ENCODE peak calls at places on chromosomes 2 and 18, in nine cellular contexts. One of them, this sample, is unnamed.

GRCh38 chr18:68796936-68797690 is 767 bp upstream of the CCDC102B start:
- DNase-seq in NB4: peak
- DNase-seq in sigmoid colon: no peak
- DNase-seq in transverse colon: no peak
- DNase-seq in spleen: no peak
- DNase-seq in tibial nerve: no peak
- DNase-seq in lower leg skin: no peak
- DNase-seq in body of pancreas: no peak
- DNase-seq in erythroblast: no peak
- DNase-seq in this sample: no peak

GRCh38 chr2:108594132-108594981 is 60.1 kb downstream of the LIMS1 start:
- DNase-seq in NB4: peak
- DNase-seq in sigmoid colon: no peak
- DNase-seq in transverse colon: no peak
- DNase-seq in spleen: no peak
- DNase-seq in tibial nerve: no peak
- DNase-seq in lower leg skin: no peak
- DNase-seq in body of pancreas: no peak
- DNase-seq in erythroblast: no peak
- DNase-seq in this sample: no peak

GRCh38 chr2:165016772-165017411 is 61.6 kb upstream of the SLC38A11 start:
- DNase-seq in NB4: peak
- DNase-seq in sigmoid colon: no peak
- DNase-seq in transverse colon: no peak
- DNase-seq in spleen: no peak
- DNase-seq in tibial nerve: no peak
- DNase-seq in lower leg skin: no peak
- DNase-seq in body of pancreas: peak
- DNase-seq in erythroblast: peak
- DNase-seq in this sample: no peak

GRCh38 chr2:45332094-45332493 is 279.0 kb downstream of the SRBD1 start:
- DNase-seq in NB4: peak
- DNase-seq in sigmoid colon: no peak
- DNase-seq in transverse colon: no peak
- DNase-seq in spleen: no peak
- DNase-seq in tibial nerve: no peak
- DNase-seq in lower leg skin: no peak
- DNase-seq in body of pancreas: no peak
- DNase-seq in erythroblast: no peak
- DNase-seq in this sample: no peak

GRCh38 chr2:176251928-176252327 is 17.3 kb upstream of the MTX2 start:
- DNase-seq in NB4: peak
- DNase-seq in sigmoid colon: no peak
- DNase-seq in transverse colon: no peak
- DNase-seq in spleen: no peak
- DNase-seq in tibial nerve: no peak
- DNase-seq in lower leg skin: no peak
- DNase-seq in body of pancreas: no peak
- DNase-seq in erythroblast: no peak
- DNase-seq in this sample: no peak

GRCh38 chr2:225177098-225177497 is 134.8 kb upstream of the DOCK10 start:
- DNase-seq in NB4: no peak
- DNase-seq in sigmoid colon: no peak
- DNase-seq in transverse colon: no peak
- DNase-seq in spleen: no peak
- DNase-seq in tibial nerve: no peak
- DNase-seq in lower leg skin: no peak
- DNase-seq in body of pancreas: no peak
- DNase-seq in erythroblast: no peak
- DNase-seq in this sample: no peak

GRCh38 chr2:100978582-100979051 is 23.5 kb upstream of the RPL31 start:
- DNase-seq in NB4: no peak
- DNase-seq in sigmoid colon: peak
- DNase-seq in transverse colon: peak
- DNase-seq in spleen: no peak
- DNase-seq in tibial nerve: no peak
- DNase-seq in lower leg skin: no peak
- DNase-seq in body of pancreas: no peak
- DNase-seq in erythroblast: no peak
- DNase-seq in this sample: no peak

GRCh38 chr2:221530653-221531037 is 41.5 kb downstream of the EPHA4 start:
- DNase-seq in NB4: no peak
- DNase-seq in sigmoid colon: no peak
- DNase-seq in transverse colon: no peak
- DNase-seq in spleen: no peak
- DNase-seq in tibial nerve: no peak
- DNase-seq in lower leg skin: no peak
- DNase-seq in body of pancreas: no peak
- DNase-seq in erythroblast: no peak
- DNase-seq in this sample: no peak

GRCh38 chr2:102141011-102141914 is 1.3 kb upstream of the IL1R1 start:
- DNase-seq in NB4: no peak
- DNase-seq in sigmoid colon: no peak
- DNase-seq in transverse colon: no peak
- DNase-seq in spleen: no peak
- DNase-seq in tibial nerve: no peak
- DNase-seq in lower leg skin: peak
- DNase-seq in body of pancreas: no peak
- DNase-seq in erythroblast: no peak
- DNase-seq in this sample: no peak

GRCh38 chr2:192161670-192162290 is 33.0 kb downstream of the TMEFF2 start:
- DNase-seq in NB4: no peak
- DNase-seq in sigmoid colon: no peak
- DNase-seq in transverse colon: no peak
- DNase-seq in spleen: no peak
- DNase-seq in tibial nerve: no peak
- DNase-seq in lower leg skin: no peak
- DNase-seq in body of pancreas: no peak
- DNase-seq in erythroblast: no peak
- DNase-seq in this sample: no peak

GRCh38 chr2:238122287-238123217 is 15.9 kb upstream of the KLHL30 start:
- DNase-seq in NB4: no peak
- DNase-seq in sigmoid colon: no peak
- DNase-seq in transverse colon: no peak
- DNase-seq in spleen: peak
- DNase-seq in tibial nerve: no peak
- DNase-seq in lower leg skin: no peak
- DNase-seq in body of pancreas: no peak
- DNase-seq in erythroblast: no peak
- DNase-seq in this sample: peak

GRCh38 chr18:59870623-59871130 is 29.1 kb upstream of the PMAIP1 start:
- DNase-seq in NB4: no peak
- DNase-seq in sigmoid colon: no peak
- DNase-seq in transverse colon: no peak
- DNase-seq in spleen: no peak
- DNase-seq in tibial nerve: no peak
- DNase-seq in lower leg skin: no peak
- DNase-seq in body of pancreas: no peak
- DNase-seq in erythroblast: no peak
- DNase-seq in this sample: no peak

GRCh38 chr2:173652731-173653426 is 298.2 kb downstream of the CDCA7 start:
- DNase-seq in NB4: no peak
- DNase-seq in sigmoid colon: no peak
- DNase-seq in transverse colon: no peak
- DNase-seq in spleen: no peak
- DNase-seq in tibial nerve: no peak
- DNase-seq in lower leg skin: peak
- DNase-seq in body of pancreas: no peak
- DNase-seq in erythroblast: no peak
- DNase-seq in this sample: no peak

GRCh38 chr2:236718207-236718992 is 148.8 kb downstream of the ACKR3 start:
- DNase-seq in NB4: no peak
- DNase-seq in sigmoid colon: no peak
- DNase-seq in transverse colon: no peak
- DNase-seq in spleen: no peak
- DNase-seq in tibial nerve: no peak
- DNase-seq in lower leg skin: no peak
- DNase-seq in body of pancreas: no peak
- DNase-seq in erythroblast: no peak
- DNase-seq in this sample: no peak

GRCh38 chr2:42568431-42569115 is at the start of gene MTA3:
- DNase-seq in NB4: peak
- DNase-seq in sigmoid colon: peak
- DNase-seq in transverse colon: peak
- DNase-seq in spleen: peak
- DNase-seq in tibial nerve: peak
- DNase-seq in lower leg skin: peak
- DNase-seq in body of pancreas: peak
- DNase-seq in erythroblast: peak
- DNase-seq in this sample: peak

GRCh38 chr2:152432206-152432653 is 97.3 kb downstream of the FMNL2 start:
- DNase-seq in NB4: peak
- DNase-seq in sigmoid colon: no peak
- DNase-seq in transverse colon: no peak
- DNase-seq in spleen: no peak
- DNase-seq in tibial nerve: no peak
- DNase-seq in lower leg skin: peak
- DNase-seq in body of pancreas: no peak
- DNase-seq in erythroblast: no peak
- DNase-seq in this sample: no peak

GRCh38 chr2:206971805-206972204 is 32.5 kb downstream of the CPO start:
- DNase-seq in NB4: peak
- DNase-seq in sigmoid colon: peak
- DNase-seq in transverse colon: peak
- DNase-seq in spleen: no peak
- DNase-seq in tibial nerve: peak
- DNase-seq in lower leg skin: peak
- DNase-seq in body of pancreas: no peak
- DNase-seq in erythroblast: no peak
- DNase-seq in this sample: peak

GRCh38 chr2:177692828-177693269 is 300.3 kb downstream of the AGPS start:
- DNase-seq in NB4: peak
- DNase-seq in sigmoid colon: no peak
- DNase-seq in transverse colon: no peak
- DNase-seq in spleen: no peak
- DNase-seq in tibial nerve: no peak
- DNase-seq in lower leg skin: no peak
- DNase-seq in body of pancreas: no peak
- DNase-seq in erythroblast: no peak
- DNase-seq in this sample: no peak

GRCh38 chr18:8787764-8788163 is 82.4 kb downstream of the MTCL1 start:
- DNase-seq in NB4: no peak
- DNase-seq in sigmoid colon: no peak
- DNase-seq in transverse colon: no peak
- DNase-seq in spleen: no peak
- DNase-seq in tibial nerve: no peak
- DNase-seq in lower leg skin: no peak
- DNase-seq in body of pancreas: no peak
- DNase-seq in erythroblast: no peak
- DNase-seq in this sample: no peak

DNA sequence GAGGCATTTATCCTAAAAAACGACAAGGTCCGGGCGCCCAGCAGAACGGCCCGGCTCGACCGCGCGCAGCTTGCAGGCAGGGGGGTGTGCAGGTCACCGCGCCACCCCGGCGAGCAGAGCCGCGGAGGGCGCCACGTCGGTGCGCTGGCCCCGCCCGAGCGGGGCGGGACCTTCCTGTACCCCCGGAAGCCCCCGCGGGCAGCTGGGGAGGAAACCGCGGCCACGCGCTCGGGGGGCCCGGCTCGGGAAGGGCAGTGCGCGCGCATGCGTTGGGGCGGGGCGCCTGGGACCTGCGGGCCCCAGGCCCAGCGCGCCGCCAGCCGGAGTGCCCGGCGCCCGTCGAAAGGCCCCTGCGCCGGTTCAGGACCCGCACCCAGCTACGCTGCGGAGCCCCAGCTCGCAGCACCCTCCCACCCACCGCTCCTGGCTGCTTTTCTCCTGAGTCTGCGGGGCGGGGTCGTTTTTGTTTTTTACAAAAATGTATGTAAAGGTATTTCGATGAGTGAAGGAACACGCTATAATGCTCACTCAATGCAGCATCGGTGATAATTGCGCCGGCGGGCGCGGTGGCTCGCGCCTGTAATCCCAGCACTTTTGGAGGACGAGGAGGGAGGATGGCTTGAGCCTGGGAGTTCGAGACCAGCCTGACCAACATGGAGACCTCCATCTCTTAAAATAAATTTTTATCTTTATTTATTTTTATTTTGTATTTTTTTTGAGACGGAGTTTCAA is 47.7 kb upstream of the POMC start:
- DNase-seq in NB4: peak
- DNase-seq in sigmoid colon: peak
- DNase-seq in transverse colon: peak
- DNase-seq in spleen: peak
- DNase-seq in tibial nerve: peak
- DNase-seq in lower leg skin: peak
- DNase-seq in body of pancreas: peak
- DNase-seq in erythroblast: peak
- DNase-seq in this sample: peak
- TF ChIP-seq POLR2A in NB4: no peak
- TF ChIP-seq POLR2A in sigmoid colon: no peak
- TF ChIP-seq POLR2A in transverse colon: no peak
- TF ChIP-seq POLR2A in spleen: no peak
- TF ChIP-seq POLR2A in tibial nerve: no peak
- TF ChIP-seq POLR2A in lower leg skin: no peak
- TF ChIP-seq POLR2A in body of pancreas: peak
- TF ChIP-seq POLR2A in erythroblast: peak
- TF ChIP-seq POLR2A in this sample: peak

GRCh38 chr2:28753043-28753683 is 1.5 kb downstream of the PPP1CB start:
- DNase-seq in NB4: peak
- DNase-seq in sigmoid colon: peak
- DNase-seq in transverse colon: peak
- DNase-seq in spleen: peak
- DNase-seq in tibial nerve: peak
- DNase-seq in lower leg skin: peak
- DNase-seq in body of pancreas: peak
- DNase-seq in erythroblast: peak
- DNase-seq in this sample: peak
- TF ChIP-seq POLR2A in NB4: no peak
- TF ChIP-seq POLR2A in sigmoid colon: peak
- TF ChIP-seq POLR2A in transverse colon: peak
- TF ChIP-seq POLR2A in spleen: no peak
- TF ChIP-seq POLR2A in tibial nerve: peak
- TF ChIP-seq POLR2A in lower leg skin: no peak
- TF ChIP-seq POLR2A in body of pancreas: peak
- TF ChIP-seq POLR2A in erythroblast: no peak
- TF ChIP-seq POLR2A in this sample: no peak

GRCh38 chr2:112304298-112304941 is 29.0 kb downstream of the ZC3H6 start:
- DNase-seq in NB4: no peak
- DNase-seq in sigmoid colon: no peak
- DNase-seq in transverse colon: no peak
- DNase-seq in spleen: no peak
- DNase-seq in tibial nerve: no peak
- DNase-seq in lower leg skin: no peak
- DNase-seq in body of pancreas: no peak
- DNase-seq in erythroblast: no peak
- DNase-seq in this sample: no peak
- TF ChIP-seq POLR2A in NB4: no peak
- TF ChIP-seq POLR2A in sigmoid colon: no peak
- TF ChIP-seq POLR2A in transverse colon: no peak
- TF ChIP-seq POLR2A in spleen: no peak
- TF ChIP-seq POLR2A in tibial nerve: no peak
- TF ChIP-seq POLR2A in lower leg skin: no peak
- TF ChIP-seq POLR2A in body of pancreas: no peak
- TF ChIP-seq POLR2A in erythroblast: no peak
- TF ChIP-seq POLR2A in this sample: no peak

DNA sequence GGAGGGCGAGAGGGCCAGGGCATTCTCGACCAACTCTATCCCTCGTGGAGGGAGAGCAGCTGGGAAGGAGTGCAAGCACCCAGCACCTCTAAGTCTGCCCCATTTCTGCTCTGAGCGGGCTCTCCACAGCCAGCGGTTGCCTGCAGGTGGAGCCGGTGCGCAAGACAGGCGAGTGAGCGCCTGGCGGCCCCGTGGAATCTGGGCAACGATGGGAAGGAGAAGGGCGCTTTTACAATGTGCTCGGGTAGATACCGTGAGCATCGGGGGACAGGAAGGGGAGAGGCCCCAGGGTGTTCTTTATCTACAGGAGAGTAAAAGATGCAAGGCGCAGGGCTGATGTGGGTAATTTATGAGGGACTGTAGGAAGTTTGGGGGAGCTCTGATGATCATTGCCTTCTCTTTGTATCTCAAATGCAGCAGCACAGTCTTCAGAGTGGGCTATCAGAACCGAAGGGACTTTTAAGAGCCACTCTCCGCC is 867 bp upstream of the TTL start:
- DNase-seq in NB4: peak
- DNase-seq in sigmoid colon: peak
- DNase-seq in transverse colon: peak
- DNase-seq in spleen: peak
- DNase-seq in tibial nerve: peak
- DNase-seq in lower leg skin: peak
- DNase-seq in body of pancreas: peak
- DNase-seq in erythroblast: peak
- DNase-seq in this sample: peak
- TF ChIP-seq POLR2A in NB4: peak
- TF ChIP-seq POLR2A in sigmoid colon: no peak
- TF ChIP-seq POLR2A in transverse colon: no peak
- TF ChIP-seq POLR2A in spleen: no peak
- TF ChIP-seq POLR2A in tibial nerve: no peak
- TF ChIP-seq POLR2A in lower leg skin: no peak
- TF ChIP-seq POLR2A in body of pancreas: no peak
- TF ChIP-seq POLR2A in erythroblast: peak
- TF ChIP-seq POLR2A in this sample: no peak

This sample was measured in right lobe of liver.